ENCODE peak calls at places on chromosomes 13 and 19, in five cellular contexts. B, Z, I, Q and E are unnamed samples.

GRCh38 chr19:23095406-23095805 is 21.4 kb upstream of the ZNF730 start:
- DNase-seq in B (no peak), Z (no peak), I (no peak), Q (no peak), E (no peak)

GRCh38 chr19:16076154-16076957 is at the start of gene TPM4:
- DNase-seq in B (peak), Z (peak), I (peak), Q (peak), E (peak)

GRCh38 chr19:39335168-39335567 is 675 bp downstream of the GMFG start:
- DNase-seq in B (peak), Z (no peak), I (no peak), Q (peak), E (no peak)

GRCh38 chr19:54620464-54620863 is 9.8 kb upstream of the LILRB1 start:
- DNase-seq in B (no peak), Z (no peak), I (no peak), Q (no peak), E (no peak)

GRCh38 chr19:8396185-8396562 is 6.0 kb downstream of the RAB11B start:
- DNase-seq in B (peak), Z (no peak), I (no peak), Q (no peak), E (no peak)

GRCh38 chr13:32033744-32034143 is 2.2 kb downstream of the FRY start:
- DNase-seq in B (no peak), Z (no peak), I (no peak), Q (no peak), E (no peak)

GRCh38 chr19:584240-585001 is 5.3 kb upstream of the HCN2 start:
- DNase-seq in B (peak), Z (peak), I (no peak), Q (peak), E (peak)

GRCh38 chr13:98141509-98141908 is 1.4 kb upstream of the FARP1 start:
- DNase-seq in B (no peak), Z (no peak), I (no peak), Q (no peak), E (no peak)

GRCh38 chr13:75850915-75851314 is 214.8 kb downstream of the LMO7 start:
- DNase-seq in B (no peak), Z (no peak), I (no peak), Q (peak), E (no peak)

GRCh38 chr13:112456138-112457056 is 80.2 kb downstream of the SPACA7 start:
- DNase-seq in B (no peak), Z (no peak), I (no peak), Q (no peak), E (no peak)

GRCh38 chr13:61654501-61654900 is 238.9 kb upstream of the PCDH20 start:
- DNase-seq in B (no peak), Z (no peak), I (no peak), Q (no peak), E (no peak)

GRCh38 chr19:9914001-9914314 is 22.4 kb downstream of the OLFM2 start:
- DNase-seq in B (no peak), Z (no peak), I (no peak), Q (no peak), E (peak)

GRCh38 chr19:43639507-43640423 is at the start of gene CADM4:
- DNase-seq in B (peak), Z (no peak), I (no peak), Q (peak), E (peak)

GRCh38 chr13:50845211-50845610 is 1.7 kb upstream of the DLEU7 start:
- DNase-seq in B (no peak), Z (peak), I (no peak), Q (peak), E (no peak)

GRCh38 chr19:4052993-4053422 is 13.7 kb downstream of the ZBTB7A start:
- DNase-seq in B (no peak), Z (no peak), I (no peak), Q (no peak), E (no peak)

GRCh38 chr19:41373993-41374392 is 2.3 kb upstream of the TMEM91 start:
- DNase-seq in B (peak), Z (peak), I (peak), Q (no peak), E (no peak)

GRCh38 chr19:38683393-38684077 is 36.1 kb downstream of the ACTN4 start:
- DNase-seq in B (no peak), Z (peak), I (peak), Q (peak), E (no peak)

GRCh38 chr13:49664606-49665005 is 26.7 kb downstream of the EBPL start:
- DNase-seq in B (no peak), Z (no peak), I (no peak), Q (no peak), E (no peak)

GRCh38 chr19:14440049-14440448 is 6.9 kb downstream of the PKN1 start:
- DNase-seq in B (no peak), Z (no peak), I (peak), Q (peak), E (peak)

GRCh38 chr13:85565652-85566051 is 233.6 kb downstream of the SLITRK6 start:
- DNase-seq in B (no peak), Z (no peak), I (no peak), Q (no peak), E (no peak)

GRCh38 chr13:48265217-48265815 is 32.3 kb downstream of the ITM2B start:
- DNase-seq in B (no peak), Z (no peak), I (no peak), Q (no peak), E (no peak)

GRCh38 chr13:31409678-31410356 is 210.0 kb downstream of the B3GLCT start:
- DNase-seq in B (no peak), Z (no peak), I (no peak), Q (no peak), E (no peak)

GRCh38 chr13:95500136-95500718 is 52.3 kb upstream of the CLDN10 start:
- DNase-seq in B (no peak), Z (no peak), I (no peak), Q (no peak), E (no peak)

GRCh38 chr13:108213946-108214345 is 1.4 kb downstream of the LIG4 start:
- DNase-seq in B (no peak), Z (no peak), I (no peak), Q (no peak), E (no peak)

GRCh38 chr13:48542581-48543341 is 9.9 kb upstream of the RCBTB2 start:
- DNase-seq in B (no peak), Z (peak), I (peak), Q (peak), E (no peak)

GRCh38 chr19:343451-343931 is 1.1 kb downstream of the MIER2 start:
- DNase-seq in B (peak), Z (peak), I (no peak), Q (no peak), E (no peak)

GRCh38 chr13:96958286-96958891 is 35.9 kb downstream of the OXGR1 start:
- DNase-seq in B (peak), Z (peak), I (no peak), Q (peak), E (peak)

GRCh38 chr13:106349080-106349841 is 186.2 kb downstream of the EFNB2 start:
- DNase-seq in B (peak), Z (peak), I (no peak), Q (no peak), E (no peak)

GRCh38 chr19:41443813-41444455 is 978 bp downstream of the ERICH4 start:
- DNase-seq in B (no peak), Z (no peak), I (no peak), Q (no peak), E (no peak)

GRCh38 chr13:30170569-30170968 is 136.8 kb downstream of the KATNAL1 start:
- DNase-seq in B (no peak), Z (no peak), I (no peak), Q (no peak), E (no peak)

GRCh38 chr19:15337202-15337601 is 4.9 kb upstream of the BRD4 start:
- DNase-seq in B (no peak), Z (peak), I (no peak), Q (no peak), E (no peak)

DNA sequence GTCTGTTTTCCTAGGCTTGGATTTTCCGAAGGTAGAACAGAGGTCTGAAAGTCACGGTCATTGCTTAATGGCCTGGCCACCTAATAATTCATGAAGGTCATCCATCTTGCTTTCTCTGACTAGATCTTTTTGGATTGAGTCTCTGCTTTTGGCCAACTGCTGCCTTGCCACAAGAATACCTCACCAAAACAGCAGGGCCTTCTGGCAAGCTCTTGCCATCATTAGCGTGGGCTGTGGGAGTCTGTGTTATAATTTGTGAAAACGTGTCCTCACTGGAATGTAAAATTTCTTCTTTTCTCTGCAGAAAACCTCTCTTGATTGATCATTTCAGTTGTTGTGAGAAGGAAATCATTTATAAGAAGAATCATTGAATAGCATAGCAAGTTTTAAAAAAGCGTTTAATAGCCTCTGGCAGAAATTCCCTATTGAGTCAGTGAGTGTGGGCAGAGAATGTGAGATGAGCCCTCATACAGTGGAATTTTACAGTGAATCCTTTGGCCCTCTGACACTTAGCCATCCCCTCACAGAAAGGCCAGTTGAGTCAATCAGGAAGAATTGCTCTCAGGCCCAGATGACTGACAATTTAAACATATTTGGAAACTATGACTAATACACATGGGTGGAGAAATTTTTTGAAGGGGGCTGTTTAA is 43.2 kb upstream of the ERICH6B start:
- DNase-seq in B (no peak), Z (peak), I (no peak), Q (no peak), E (no peak)
- TF ChIP-seq CTCF in B (no peak), Z (no peak), I (no peak), Q (no peak), E (no peak)

GRCh38 chr19:52535831-52536800 is 8.6 kb downstream of the ZNF808 start:
- DNase-seq in B (peak), Z (peak), I (peak), Q (peak), E (peak)
- TF ChIP-seq CTCF in B (no peak), Z (no peak), I (peak), Q (no peak), E (no peak)

GRCh38 chr13:102902789-102903347 is 57.0 kb downstream of the ERCC5 start:
- DNase-seq in B (no peak), Z (no peak), I (no peak), Q (no peak), E (no peak)

GRCh38 chr13:102905905-102906304 is 60.1 kb downstream of the ERCC5 start:
- DNase-seq in B (no peak), Z (no peak), I (no peak), Q (no peak), E (no peak)

GRCh38 chr13:102901615-102902305 is 55.9 kb downstream of the ERCC5 start:
- DNase-seq in B (no peak), Z (no peak), I (no peak), Q (no peak), E (no peak)

GRCh38 chr13:102904408-102904862 is 58.6 kb downstream of the ERCC5 start:
- DNase-seq in B (no peak), Z (no peak), I (no peak), Q (no peak), E (no peak)

DNA sequence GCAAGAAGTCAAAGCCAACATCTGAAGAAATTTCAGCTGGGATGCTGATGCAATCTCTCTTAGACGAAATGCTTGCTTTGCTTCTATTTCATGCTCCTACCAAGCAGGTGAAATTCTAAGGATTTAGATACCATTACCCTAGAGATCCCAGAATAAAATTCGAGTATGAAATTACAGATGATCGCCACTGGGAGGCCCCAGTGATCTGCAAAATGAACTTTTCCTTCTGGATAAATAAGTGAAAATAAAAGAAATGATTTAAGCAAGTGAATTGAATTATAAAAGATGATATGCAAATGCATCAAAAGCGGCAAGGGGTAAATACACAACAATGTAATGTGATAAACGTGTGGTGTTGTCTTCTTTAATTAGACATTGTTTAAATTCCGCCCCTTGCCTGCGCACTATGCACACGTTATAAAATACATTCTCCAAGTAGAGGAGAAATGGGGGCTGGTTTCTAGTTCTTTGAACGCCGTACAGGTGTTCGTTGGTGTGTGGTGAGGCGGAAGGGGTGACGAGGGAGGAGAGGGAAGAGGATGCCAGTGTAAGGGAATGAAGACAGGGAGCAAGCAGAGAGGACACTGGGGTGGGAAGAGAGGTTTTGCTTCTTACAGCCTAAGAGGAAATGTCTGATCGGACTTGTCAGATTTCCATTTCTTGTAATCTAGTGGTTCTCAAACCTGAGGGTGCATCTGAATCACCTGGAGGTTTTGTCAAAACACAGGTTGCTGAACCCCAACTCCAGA is 58.0 kb downstream of the ERCC5 start:
- DNase-seq in B (peak), Z (peak), I (no peak), Q (peak), E (no peak)
- TF ChIP-seq CTCF in B (peak), Z (peak), I (no peak), Q (peak), E (peak)

DNA sequence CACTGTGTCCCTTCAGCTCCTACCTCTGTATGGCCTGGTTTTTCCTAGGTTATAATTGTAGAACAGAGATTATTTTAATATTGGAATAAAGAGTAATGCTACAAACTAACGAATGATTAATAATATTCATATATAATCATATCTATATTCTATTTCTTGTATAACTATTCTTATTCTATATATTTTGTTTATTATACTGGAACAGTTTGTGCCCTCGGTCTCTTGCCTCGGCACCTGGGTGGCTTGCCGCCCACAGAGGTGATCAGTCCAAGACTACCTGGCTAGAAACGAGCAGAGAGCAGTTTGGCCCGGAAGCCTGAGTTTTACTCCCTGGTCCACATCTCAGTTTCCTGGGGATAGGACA is 3.9 kb upstream of the SLC27A1 start:
- DNase-seq in B (no peak), Z (no peak), I (no peak), Q (no peak), E (no peak)
- TF ChIP-seq CTCF in B (no peak), Z (no peak), I (no peak), Q (no peak), E (peak)

GRCh38 chr19:58338336-58338735 is 11.5 kb downstream of the ZSCAN22 start:
- DNase-seq in B (no peak), Z (no peak), I (no peak), Q (no peak), E (no peak)

GRCh38 chr19:58336820-58337219 is 10.0 kb downstream of the ZSCAN22 start:
- DNase-seq in B (no peak), Z (no peak), I (no peak), Q (no peak), E (no peak)

GRCh38 chr19:58336216-58336615 is 9.4 kb downstream of the ZSCAN22 start:
- DNase-seq in B (no peak), Z (no peak), I (no peak), Q (no peak), E (no peak)

GRCh38 chr19:58335630-58336029 is 8.8 kb downstream of the ZSCAN22 start:
- DNase-seq in B (no peak), Z (no peak), I (no peak), Q (no peak), E (no peak)

DNA sequence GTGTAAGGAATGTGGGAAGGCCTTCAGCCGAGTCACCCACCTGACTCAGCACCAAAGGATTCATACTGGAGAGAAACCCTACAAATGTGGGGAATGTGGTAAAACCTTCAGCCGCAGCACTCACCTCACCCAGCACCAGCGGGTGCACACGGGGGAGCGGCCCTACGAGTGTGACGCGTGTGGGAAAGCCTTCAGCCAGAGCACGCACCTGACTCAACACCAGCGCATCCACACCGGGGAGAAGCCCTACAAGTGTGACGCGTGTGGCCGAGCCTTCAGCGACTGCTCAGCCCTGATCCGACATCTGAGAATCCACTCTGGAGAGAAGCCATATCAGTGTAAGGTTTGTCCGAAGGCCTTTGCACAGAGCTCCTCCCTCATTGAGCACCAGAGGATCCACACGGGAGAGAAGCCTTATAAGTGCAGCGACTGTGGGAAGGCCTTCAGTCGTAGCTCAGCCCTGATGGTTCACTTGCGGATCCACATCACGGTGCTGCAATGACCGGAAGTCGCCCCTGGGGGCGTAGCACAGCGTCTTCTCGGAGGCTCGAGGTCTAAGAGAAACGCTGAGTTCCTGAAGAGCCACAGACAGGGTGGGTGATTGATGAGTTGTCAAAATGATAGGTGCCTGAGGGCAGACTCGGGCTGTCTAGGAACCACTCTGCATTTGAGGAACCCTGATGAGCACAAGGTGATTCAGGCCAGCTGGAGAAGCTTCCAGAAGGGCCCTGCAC is 12.2 kb downstream of the ZSCAN22 start:
- DNase-seq in B (no peak), Z (no peak), I (no peak), Q (no peak), E (no peak)
- TF ChIP-seq CTCF in B (no peak), Z (no peak), I (no peak), Q (no peak), E (no peak)

GRCh38 chr13:101416181-101417042 is at the start of gene NALCN:
- DNase-seq in B (peak), Z (peak), I (peak), Q (no peak), E (peak)
- TF ChIP-seq CTCF in B (no peak), Z (no peak), I (no peak), Q (no peak), E (no peak)

DNA sequence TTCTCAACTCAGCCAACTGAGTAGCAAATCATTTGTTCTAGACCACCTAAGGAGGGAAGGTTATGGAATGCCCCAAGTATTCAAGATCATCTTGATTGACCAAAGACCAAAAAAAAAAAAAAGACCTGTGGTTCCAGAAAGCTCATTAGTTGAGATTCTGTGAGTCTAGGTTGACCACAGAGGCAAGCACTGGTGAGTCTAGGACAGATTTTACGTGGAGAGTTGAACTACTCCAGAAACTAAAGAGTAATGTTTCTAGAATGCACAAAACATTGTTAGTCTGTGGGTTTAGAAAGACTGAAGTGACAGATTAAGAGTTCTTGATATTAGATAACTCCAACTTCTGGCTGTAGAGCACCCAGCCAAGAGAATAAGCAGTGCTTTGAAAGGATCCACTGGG is 4.0 kb upstream of the CYTH2 start:
- DNase-seq in B (no peak), Z (no peak), I (no peak), Q (no peak), E (no peak)
- TF ChIP-seq CTCF in B (no peak), Z (no peak), I (no peak), Q (no peak), E (no peak)

GRCh38 chr13:44243198-44243852 is 130.3 kb upstream of the SERP2 start:
- DNase-seq in B (peak), Z (peak), I (no peak), Q (peak), E (peak)
- TF ChIP-seq CTCF in B (peak), Z (peak), I (peak), Q (peak), E (peak)

GRCh38 chr13:40992678-40993077 is 26.4 kb downstream of the ELF1 start:
- DNase-seq in B (peak), Z (peak), I (no peak), Q (no peak), E (no peak)
- TF ChIP-seq CTCF in B (peak), Z (peak), I (no peak), Q (no peak), E (peak)